ENCODE peak calls at places on chromosomes 16 and 17, in four cellular contexts. One of them, this sample, is unnamed.

GRCh38 chr17:34721326-34721725 is 141.9 kb downstream of the TMEM132E start:
- DNase-seq in B cell: no peak
- DNase-seq in fibroblast of mammary gland: no peak
- DNase-seq in MCF 10A: peak; percentile 14
- DNase-seq in this sample: no peak

GRCh38 chr16:84434800-84435199 is 66.5 kb downstream of the ATP2C2 start:
- DNase-seq in B cell: no peak
- DNase-seq in MCF 10A: no peak
- DNase-seq in fibroblast of mammary gland: no peak
- DNase-seq in this sample: no peak

GRCh38 chr16:12508054-12508453 is 295.6 kb downstream of the CPPED1 start:
- DNase-seq in fibroblast of mammary gland: no peak
- DNase-seq in B cell: no peak
- DNase-seq in MCF 10A: no peak
- DNase-seq in this sample: no peak

GRCh38 chr17:49219987-49220386 is 9.5 kb downstream of the ABI3 start:
- DNase-seq in MCF 10A: no peak
- DNase-seq in fibroblast of mammary gland: no peak
- DNase-seq in B cell: no peak
- DNase-seq in this sample: no peak

GRCh38 chr16:57801098-57801855 is 1.0 kb downstream of the KIFC3 start:
- DNase-seq in MCF 10A: peak; percentile 65
- DNase-seq in fibroblast of mammary gland: peak; percentile 55
- DNase-seq in B cell: no peak
- DNase-seq in this sample: no peak

GRCh38 chr17:7561028-7561575 is 617 bp upstream of the SENP3 start:
- DNase-seq in fibroblast of mammary gland: peak; percentile 77
- DNase-seq in B cell: peak; percentile 91
- DNase-seq in MCF 10A: peak; percentile 92
- DNase-seq in this sample: peak; percentile 92

GRCh38 chr17:38628441-38628840 is 22.7 kb upstream of the SRCIN1 start:
- DNase-seq in B cell: no peak
- DNase-seq in MCF 10A: peak; percentile 18
- DNase-seq in fibroblast of mammary gland: peak; percentile 18
- DNase-seq in this sample: peak; percentile 4

GRCh38 chr17:59409336-59410048 is 78.0 kb downstream of the YPEL2 start:
- DNase-seq in MCF 10A: no peak
- DNase-seq in fibroblast of mammary gland: no peak
- DNase-seq in B cell: no peak
- DNase-seq in this sample: no peak

GRCh38 chr17:48043171-48043570 is 5.0 kb upstream of the NFE2L1 start:
- DNase-seq in MCF 10A: no peak
- DNase-seq in B cell: no peak
- DNase-seq in fibroblast of mammary gland: peak; percentile 43
- DNase-seq in this sample: no peak

GRCh38 chr17:60747069-60747808 is 69.6 kb downstream of the BCAS3 start:
- DNase-seq in B cell: no peak
- DNase-seq in MCF 10A: no peak
- DNase-seq in fibroblast of mammary gland: no peak
- DNase-seq in this sample: no peak

GRCh38 chr17:60749708-60750107 is 72.1 kb downstream of the BCAS3 start:
- DNase-seq in MCF 10A: no peak
- DNase-seq in fibroblast of mammary gland: no peak
- DNase-seq in B cell: no peak
- DNase-seq in this sample: no peak

GRCh38 chr17:60749050-60749449 is 71.4 kb downstream of the BCAS3 start:
- DNase-seq in MCF 10A: no peak
- DNase-seq in fibroblast of mammary gland: no peak
- DNase-seq in B cell: no peak
- DNase-seq in this sample: no peak

GRCh38 chr17:60750645-60751044 is 73.0 kb downstream of the BCAS3 start:
- DNase-seq in MCF 10A: no peak
- DNase-seq in fibroblast of mammary gland: no peak
- DNase-seq in B cell: no peak
- DNase-seq in this sample: no peak

DNA sequence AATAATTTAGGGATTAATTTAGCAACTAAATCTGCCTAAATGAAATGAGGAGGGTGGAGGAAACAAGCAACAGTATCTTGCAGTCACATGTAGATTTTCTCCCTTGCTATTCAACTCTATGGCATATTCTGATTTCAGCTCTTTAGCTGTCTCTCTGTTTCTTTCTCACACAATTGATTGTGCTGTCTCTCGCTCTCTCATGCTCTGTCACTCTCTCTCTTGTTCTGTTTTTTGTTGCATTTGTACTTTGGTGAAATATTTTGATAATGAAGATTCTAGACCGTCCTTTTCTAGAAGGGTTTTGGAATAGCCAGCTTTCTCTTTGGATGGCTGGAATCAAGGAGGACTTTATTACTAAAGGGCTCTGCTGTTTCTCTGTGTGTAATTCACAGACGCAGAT is 70.6 kb downstream of the BCAS3 start:
- DNase-seq in MCF 10A: no peak
- DNase-seq in B cell: no peak
- DNase-seq in fibroblast of mammary gland: no peak
- DNase-seq in this sample: no peak
- TF ChIP-seq CTCF in MCF 10A: no peak
- TF ChIP-seq CTCF in B cell: no peak
- TF ChIP-seq CTCF in fibroblast of mammary gland: no peak
- TF ChIP-seq CTCF in this sample: no peak

DNA sequence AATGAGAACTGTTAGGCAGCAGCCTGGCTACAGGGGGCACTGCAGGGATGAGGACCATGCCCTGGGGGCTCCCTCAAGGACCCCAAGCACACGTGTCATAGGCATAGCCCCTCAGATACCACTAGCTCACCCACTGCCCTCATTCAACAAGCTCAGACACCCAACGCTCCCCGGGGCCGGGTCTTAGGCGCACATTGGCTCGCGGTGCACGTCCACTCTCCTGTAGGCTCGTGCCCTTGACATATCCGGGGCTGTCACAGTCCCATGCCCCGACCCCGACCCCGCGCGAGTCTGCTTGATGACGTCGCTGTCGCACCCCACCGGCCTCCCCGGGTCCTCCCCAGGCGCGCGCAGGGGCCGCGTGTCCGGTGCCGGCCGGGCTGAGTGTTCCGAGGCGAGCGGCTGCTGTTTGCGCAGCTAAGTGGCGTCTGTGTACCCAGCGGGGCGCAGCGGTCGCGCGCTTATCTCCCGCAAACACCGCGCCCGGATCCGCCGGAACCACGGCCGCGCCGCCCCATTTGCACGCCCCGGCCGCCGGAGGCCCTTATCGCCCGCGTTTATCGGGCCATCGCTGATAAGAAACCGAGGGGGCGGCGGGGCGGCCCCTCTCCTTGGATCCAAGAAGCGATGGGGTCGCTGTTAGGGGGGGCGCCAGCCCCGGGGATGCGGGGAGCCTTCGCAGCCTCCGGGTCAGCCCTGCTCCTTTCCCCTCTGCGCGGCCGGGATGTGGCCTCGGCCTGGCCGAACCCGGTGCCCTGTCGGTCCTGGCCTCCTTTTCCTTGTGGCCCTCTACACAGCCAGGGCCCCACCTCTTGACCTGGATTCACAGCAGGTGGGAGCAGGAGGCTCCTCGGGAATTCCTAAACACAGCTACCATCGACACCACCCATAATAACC is 20.7 kb upstream of the NAGS start:
- DNase-seq in MCF 10A: no peak
- DNase-seq in B cell: no peak
- DNase-seq in fibroblast of mammary gland: no peak
- DNase-seq in this sample: no peak
- TF ChIP-seq CTCF in MCF 10A: no peak
- TF ChIP-seq CTCF in B cell: no peak
- TF ChIP-seq CTCF in fibroblast of mammary gland: peak; percentile 40
- TF ChIP-seq CTCF in this sample: no peak

DNA sequence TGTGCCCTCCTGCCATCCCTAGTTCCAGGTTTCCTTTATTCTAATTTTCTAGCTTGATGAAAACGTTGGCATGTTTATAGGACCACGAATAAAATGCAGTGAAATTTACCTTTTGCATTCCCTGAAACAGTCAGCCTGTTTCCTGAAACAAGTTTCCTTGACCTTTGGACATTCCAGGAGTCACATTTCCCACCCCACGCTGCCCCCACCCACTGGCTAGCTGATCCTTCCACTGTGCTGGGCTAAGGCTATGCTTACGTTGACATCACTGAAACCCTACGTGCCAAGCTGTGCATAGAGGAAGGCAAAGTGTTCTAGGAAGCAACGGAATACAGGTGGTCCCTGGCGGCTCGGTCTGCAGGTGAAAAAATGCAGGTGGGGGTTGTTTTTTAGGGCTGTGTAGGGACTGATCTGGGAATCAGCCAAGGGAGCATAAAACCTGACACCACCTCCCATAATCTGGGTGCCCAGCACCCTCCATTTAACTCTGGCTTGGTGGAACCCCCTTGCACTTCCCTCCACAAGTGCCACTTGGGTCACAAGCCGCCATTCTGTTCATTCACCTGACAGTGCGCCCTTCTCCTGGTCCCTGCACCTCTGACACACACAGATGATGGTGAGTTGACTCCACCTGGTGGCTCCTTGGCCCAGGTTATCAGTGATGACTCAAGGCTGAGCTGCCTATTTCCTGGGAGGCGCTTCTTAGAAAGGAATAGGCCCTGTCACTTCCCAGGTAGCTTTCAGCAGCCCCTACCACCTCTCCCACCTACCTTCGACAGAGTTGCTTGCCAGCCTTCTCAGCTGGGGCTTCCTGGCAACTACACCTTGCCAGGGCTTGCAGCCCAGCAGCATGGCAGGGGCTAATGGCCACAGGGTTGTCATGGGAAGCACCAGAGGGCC is 83.7 kb downstream of the N4BP1 start:
- DNase-seq in B cell: no peak
- DNase-seq in fibroblast of mammary gland: no peak
- DNase-seq in MCF 10A: peak; percentile 84
- DNase-seq in this sample: peak; percentile 69
- TF ChIP-seq CTCF in B cell: peak; percentile 38
- TF ChIP-seq CTCF in fibroblast of mammary gland: no peak
- TF ChIP-seq CTCF in MCF 10A: peak; percentile 69
- TF ChIP-seq CTCF in this sample: peak; percentile 34

GRCh38 chr16:68265078-68265925 is 976 bp downstream of the SLC7A6 start:
- DNase-seq in B cell: peak; percentile 56
- DNase-seq in fibroblast of mammary gland: peak; percentile 69
- DNase-seq in MCF 10A: peak; percentile 78
- DNase-seq in this sample: peak; percentile 59

GRCh38 chr16:68259421-68259820 is 4.9 kb upstream of the SLC7A6 start:
- DNase-seq in fibroblast of mammary gland: no peak
- DNase-seq in B cell: no peak
- DNase-seq in MCF 10A: no peak
- DNase-seq in this sample: no peak

GRCh38 chr16:68267612-68268405 is 3.5 kb downstream of the SLC7A6 start:
- DNase-seq in MCF 10A: no peak
- DNase-seq in B cell: no peak
- DNase-seq in fibroblast of mammary gland: no peak
- DNase-seq in this sample: no peak

GRCh38 chr16:68263559-68264127 is 683 bp upstream of the SLC7A6 start:
- DNase-seq in B cell: no peak
- DNase-seq in fibroblast of mammary gland: no peak
- DNase-seq in MCF 10A: no peak
- DNase-seq in this sample: no peak

DNA sequence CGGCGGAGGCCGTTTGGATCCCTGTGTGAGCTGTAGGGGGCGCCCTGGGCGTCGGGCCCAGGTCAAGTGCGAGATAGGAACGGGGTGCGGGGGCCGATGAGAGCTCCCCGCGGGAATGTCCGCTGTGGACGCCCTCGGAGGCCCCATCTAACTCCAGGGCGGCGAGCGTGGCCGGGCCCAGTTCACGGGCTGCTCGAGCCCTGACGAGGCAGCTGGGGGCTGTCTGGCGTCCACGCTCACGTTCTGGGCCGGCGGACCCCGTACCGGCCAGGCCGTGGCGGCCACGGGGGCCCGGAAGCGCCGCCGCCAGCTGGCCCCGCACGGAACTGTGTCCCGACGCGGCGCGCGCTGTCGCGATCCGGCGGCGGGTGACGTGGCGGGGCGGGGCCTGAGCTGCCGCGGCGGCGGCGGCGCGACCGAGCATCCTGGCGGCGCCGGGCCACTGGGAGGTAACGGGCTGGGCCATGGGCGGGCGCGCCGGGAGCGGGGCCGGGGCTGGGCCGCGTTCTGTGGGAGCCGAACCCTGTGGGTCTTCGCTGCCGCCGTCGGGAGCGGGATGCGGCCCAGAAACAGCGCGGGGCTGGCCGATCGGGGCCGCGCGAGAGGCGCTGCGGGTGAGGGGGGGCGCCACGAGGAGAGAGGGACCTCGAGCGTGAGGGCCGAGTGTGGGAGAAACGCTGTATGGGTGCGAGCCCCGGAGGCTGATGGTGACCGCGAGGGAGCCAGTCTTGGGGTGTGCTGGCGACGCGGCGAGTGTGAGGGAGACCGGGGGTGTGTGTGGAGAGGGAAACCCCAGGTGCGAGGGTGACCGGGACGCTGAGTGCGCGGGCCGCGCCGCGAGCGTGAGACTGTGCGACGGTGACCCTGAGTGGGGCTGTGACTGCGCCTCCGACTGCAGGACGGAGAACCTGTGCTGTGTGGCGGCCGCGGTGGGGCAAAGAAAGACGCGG is at the start of gene SLC7A6:
- DNase-seq in MCF 10A: peak; percentile 60
- DNase-seq in B cell: peak; percentile 94
- DNase-seq in fibroblast of mammary gland: peak; percentile 64
- DNase-seq in this sample: peak; percentile 91
- TF ChIP-seq CTCF in MCF 10A: peak; percentile 81
- TF ChIP-seq CTCF in B cell: peak; percentile 79
- TF ChIP-seq CTCF in fibroblast of mammary gland: peak; percentile 59
- TF ChIP-seq CTCF in this sample: peak; percentile 72

DNA sequence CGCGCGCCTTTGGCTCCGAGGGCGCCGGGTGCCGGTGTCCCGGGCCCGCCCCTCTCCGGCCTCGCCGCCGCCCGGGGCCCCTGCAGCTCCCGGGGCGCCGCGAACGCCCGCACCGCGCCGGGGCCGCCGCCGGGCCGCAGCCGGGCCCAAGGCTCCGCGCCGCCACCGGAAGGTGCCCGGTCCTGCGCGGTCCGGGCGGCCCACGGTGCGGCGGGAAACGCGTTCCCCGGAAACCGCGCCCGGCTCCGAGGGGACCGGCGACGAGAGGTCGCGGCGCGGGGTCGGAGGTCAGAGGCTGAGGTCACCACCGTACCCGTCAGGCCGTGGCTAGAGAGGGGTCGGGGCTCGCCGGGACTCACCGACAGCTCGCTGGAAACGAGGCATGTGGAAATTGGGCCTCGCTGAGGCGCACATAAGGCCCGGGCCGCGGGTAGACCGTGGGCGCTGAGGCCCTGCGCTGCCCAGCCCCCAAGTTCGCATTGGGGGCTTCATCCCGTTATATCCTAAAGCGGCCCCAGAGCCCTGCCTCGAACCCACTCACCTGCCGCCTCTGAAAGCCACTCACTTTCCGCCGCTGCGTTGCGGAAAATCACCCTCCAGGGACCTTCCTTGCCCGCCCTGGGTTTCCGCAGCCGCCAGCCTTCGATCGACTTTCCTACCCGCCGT is at the start of gene DUS1L:
- DNase-seq in fibroblast of mammary gland: peak; percentile 35
- DNase-seq in B cell: peak; percentile 99
- DNase-seq in MCF 10A: peak; percentile 45
- DNase-seq in this sample: peak; percentile 97
- TF ChIP-seq CTCF in fibroblast of mammary gland: no peak
- TF ChIP-seq CTCF in B cell: no peak
- TF ChIP-seq CTCF in MCF 10A: no peak
- TF ChIP-seq CTCF in this sample: no peak